ENCODE peak calls at places on chromosomes 1 and 21, in six cellular contexts. S is dermis blood vessel endothelial cell; H is germinal center; T is T-helper 2 cell; G is upper lobe of right lung; E is stimulated activated CD8-positive, alpha-beta memory T cell treated with anti-CD3 and anti-CD28 coated beads, Interleukin-7, amount 100 ng/mL, for 1 hour. C is an unnamed sample.

GRCh38 chr1:151222130-151222529 is 23.8 kb downstream of the PIP5K1A start:
- DNase-seq in S (no peak), H (no peak), T (no peak), G (no peak), E (no peak), C (no peak)

GRCh38 chr1:183444243-183444642 is 26.1 kb upstream of the NMNAT2 start:
- DNase-seq in S (peak; percentile 81), H (no peak), T (no peak), G (no peak), E (no peak), C (no peak)

GRCh38 chr21:20943476-20944085 is 54.6 kb upstream of the NCAM2 start:
- DNase-seq in S (no peak), H (no peak), T (no peak), G (no peak), E (no peak), C (no peak)

GRCh38 chr21:44962481-44962966 is 22.7 kb downstream of the SLX9 start:
- DNase-seq in S (peak; percentile 97), H (no peak), T (no peak), G (no peak), E (no peak), C (no peak)

GRCh38 chr21:41211041-41211426 is 43.1 kb downstream of the BACE2 start:
- DNase-seq in S (no peak), H (no peak), T (no peak), G (no peak), E (no peak), C (no peak)

GRCh38 chr1:77282866-77283539 is 1.2 kb downstream of the AK5 start:
- DNase-seq in S (peak; percentile 33), H (no peak), T (no peak), G (no peak), E (no peak), C (peak; percentile 42)

GRCh38 chr1:13751458-13751871 is 51.5 kb downstream of the PRDM2 start:
- DNase-seq in S (no peak), H (no peak), T (no peak), G (no peak), E (no peak), C (no peak)

GRCh38 chr21:34836103-34836932 is 167.5 kb downstream of the CLIC6 start:
- DNase-seq in S (peak; percentile 95), H (no peak), T (no peak), G (peak; percentile 88), E (no peak), C (no peak)

GRCh38 chr1:209400351-209401220 is 182.9 kb upstream of the CAMK1G start:
- DNase-seq in S (no peak), H (no peak), T (no peak), G (no peak), E (no peak), C (no peak)

GRCh38 chr1:64933296-64934070 is 32.9 kb downstream of the JAK1 start:
- DNase-seq in S (peak; percentile 91), H (peak; percentile 29), T (no peak), G (no peak), E (no peak), C (no peak)

GRCh38 chr1:75034376-75034775 is 99.8 kb upstream of the LHX8 start:
- DNase-seq in S (no peak), H (no peak), T (no peak), G (no peak), E (no peak), C (no peak)

GRCh38 chr1:219585837-219586465 is 27.0 kb downstream of the ZC3H11B start:
- DNase-seq in S (no peak), H (no peak), T (no peak), G (no peak), E (no peak), C (no peak)

GRCh38 chr1:205813755-205814058 is 709 bp upstream of the SLC41A1 start:
- DNase-seq in S (no peak), H (no peak), T (no peak), G (no peak), E (no peak), C (no peak)

GRCh38 chr1:222384536-222384935 is 163.4 kb downstream of the HHIPL2 start:
- DNase-seq in S (no peak), H (no peak), T (no peak), G (no peak), E (no peak), C (no peak)

GRCh38 chr1:94025383-94026340 is 95.3 kb downstream of the ABCA4 start:
- DNase-seq in S (peak; percentile 91), H (peak; percentile 23), T (no peak), G (no peak), E (no peak), C (peak; percentile 58)

GRCh38 chr1:32743380-32744062 is 41.0 kb upstream of the SYNC start:
- DNase-seq in S (peak; percentile 55), H (no peak), T (no peak), G (no peak), E (no peak), C (no peak)

GRCh38 chr21:34834852-34835501 is 166.2 kb downstream of the CLIC6 start:
- DNase-seq in S (no peak), H (no peak), T (no peak), G (no peak), E (no peak), C (no peak)

GRCh38 chr1:210384625-210385024 is 55.9 kb downstream of the HHAT start:
- DNase-seq in S (no peak), H (no peak), T (no peak), G (no peak), E (no peak), C (no peak)

GRCh38 chr21:42174173-42174572 is 44.8 kb upstream of the ABCG1 start:
- DNase-seq in S (no peak), H (peak; percentile 38), T (no peak), G (peak; percentile 36), E (no peak), C (no peak)

GRCh38 chr1:182996816-182997215 is 26.4 kb upstream of the LAMC1 start:
- DNase-seq in S (no peak), H (no peak), T (no peak), G (no peak), E (no peak), C (no peak)

GRCh38 chr1:151984313-151984956 is 9.2 kb downstream of the S100A10 start:
- DNase-seq in S (no peak), H (peak; percentile 12), T (no peak), G (no peak), E (no peak), C (no peak)

GRCh38 chr21:42651515-42652401 is 1.7 kb upstream of the PDE9A start:
- DNase-seq in S (no peak), H (no peak), T (no peak), G (peak; percentile 67), E (no peak), C (no peak)

GRCh38 chr1:10795305-10796021 is 983 bp downstream of the CASZ1 start:
- DNase-seq in S (peak; percentile 30), H (no peak), T (no peak), G (peak; percentile 80), E (no peak), C (no peak)

GRCh38 chr1:869499-870244 is 54.1 kb upstream of the SAMD11 start:
- DNase-seq in S (peak; percentile 64), H (peak; percentile 82), T (peak; percentile 83), G (peak; percentile 90), E (peak; percentile 72), C (peak; percentile 68)

GRCh38 chr1:231493421-231494185 is 34.9 kb upstream of the TSNAX start:
- DNase-seq in S (peak; percentile 43), H (no peak), T (no peak), G (no peak), E (no peak), C (no peak)

GRCh38 chr1:23555225-23555801 is 4.0 kb downstream of the ID3 start:
- DNase-seq in S (peak; percentile 73), H (no peak), T (no peak), G (no peak), E (no peak), C (peak; percentile 52)

GRCh38 chr21:17441370-17441769 is 71.5 kb upstream of the CXADR start:
- DNase-seq in S (no peak), H (no peak), T (no peak), G (no peak), E (no peak), C (no peak)

GRCh38 chr21:35476616-35477395 is 427.7 kb upstream of the RUNX1 start:
- DNase-seq in S (no peak), H (no peak), T (no peak), G (no peak), E (no peak), C (no peak)

GRCh38 chr1:42013881-42014470 is 95.3 kb upstream of the HIVEP3 start:
- DNase-seq in S (peak; percentile 8), H (no peak), T (no peak), G (no peak), E (no peak), C (no peak)

GRCh38 chr1:39047374-39048229 is 21.5 kb downstream of the NDUFS5 start:
- DNase-seq in S (peak; percentile 71), H (peak; percentile 37), T (no peak), G (no peak), E (no peak), C (no peak)

C was measured in mesothelial cell of epicardium.